ENCODE peak calls at places on chromosome 1, in seven cellular contexts. C, M, U, D, L, Z and G are unnamed samples.

GRCh38 chr1:236142358-236143103 is at the start of gene GPR137B:
- DNase-seq in C (peak), M (peak), U (peak), D (peak), L (peak), Z (peak), G (no peak)

GRCh38 chr1:201139756-201140155 is 12.8 kb upstream of the ASCL5 start:
- DNase-seq in C (no peak), M (no peak), U (no peak), D (no peak), L (no peak), Z (no peak), G (no peak)

GRCh38 chr1:211345719-211346118 is 19.1 kb downstream of the TRAF5 start:
- DNase-seq in C (no peak), M (peak), U (peak), D (no peak), L (no peak), Z (no peak), G (no peak)

GRCh38 chr1:193533883-193534282 is 347.5 kb upstream of the B3GALT2 start:
- DNase-seq in C (no peak), M (no peak), U (no peak), D (no peak), L (no peak), Z (no peak), G (no peak)

GRCh38 chr1:211259596-211260126 is 495 bp downstream of the RCOR3 start:
- DNase-seq in C (peak), M (peak), U (peak), D (peak), L (no peak), Z (peak), G (peak)

GRCh38 chr1:76501136-76501535 is 366.1 kb upstream of the ST6GALNAC5 start:
- DNase-seq in C (no peak), M (no peak), U (peak), D (no peak), L (no peak), Z (no peak), G (no peak)

GRCh38 chr1:71311396-71311795 is 230.6 kb upstream of the ZRANB2 start:
- DNase-seq in C (no peak), M (no peak), U (no peak), D (no peak), L (no peak), Z (no peak), G (no peak)

GRCh38 chr1:2406451-2407041 is 5.8 kb downstream of the PEX10 start:
- DNase-seq in C (no peak), M (no peak), U (no peak), D (no peak), L (no peak), Z (no peak), G (no peak)

GRCh38 chr1:98055457-98055856 is 134.6 kb upstream of the DPYD start:
- DNase-seq in C (no peak), M (no peak), U (no peak), D (no peak), L (no peak), Z (no peak), G (no peak)

DNA sequence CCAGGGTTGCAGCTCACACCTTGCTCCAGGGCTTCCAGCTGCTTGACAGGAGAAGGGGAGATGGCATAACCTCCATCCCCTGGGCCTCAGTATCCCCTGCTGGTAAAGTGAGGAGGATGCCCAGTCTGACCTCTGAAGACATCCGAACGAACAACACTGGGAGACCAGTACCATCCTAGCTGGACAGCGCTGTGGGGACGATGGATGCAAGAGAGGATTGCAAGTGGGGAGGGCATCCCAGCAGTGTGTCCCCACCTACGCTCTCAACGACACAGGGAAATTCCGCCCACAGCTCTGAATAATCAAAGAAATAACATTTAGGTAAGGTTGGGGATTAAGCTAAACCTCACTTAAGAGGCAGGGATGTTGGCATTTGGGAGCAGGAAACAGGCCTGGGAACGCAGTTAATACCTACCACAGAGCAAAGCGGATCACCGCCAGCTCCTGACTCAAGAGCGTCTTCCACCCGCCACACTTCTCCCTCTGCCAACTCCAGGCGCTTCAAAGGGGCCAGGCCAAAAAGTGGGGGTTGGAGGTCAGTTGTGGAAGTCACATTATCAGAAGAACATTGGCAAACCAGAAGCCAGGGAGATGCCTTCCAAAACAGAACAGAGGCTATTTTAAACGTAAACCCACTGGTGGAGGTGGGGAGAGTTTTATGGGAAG is 47.6 kb downstream of the SSBP3 start:
- DNase-seq in C (no peak), M (no peak), U (no peak), D (no peak), L (no peak), Z (no peak), G (no peak)
- TF ChIP-seq CTCF in C (no peak), M (no peak), U (no peak), D (no peak), L (no peak), Z (no peak), G (no peak)

DNA sequence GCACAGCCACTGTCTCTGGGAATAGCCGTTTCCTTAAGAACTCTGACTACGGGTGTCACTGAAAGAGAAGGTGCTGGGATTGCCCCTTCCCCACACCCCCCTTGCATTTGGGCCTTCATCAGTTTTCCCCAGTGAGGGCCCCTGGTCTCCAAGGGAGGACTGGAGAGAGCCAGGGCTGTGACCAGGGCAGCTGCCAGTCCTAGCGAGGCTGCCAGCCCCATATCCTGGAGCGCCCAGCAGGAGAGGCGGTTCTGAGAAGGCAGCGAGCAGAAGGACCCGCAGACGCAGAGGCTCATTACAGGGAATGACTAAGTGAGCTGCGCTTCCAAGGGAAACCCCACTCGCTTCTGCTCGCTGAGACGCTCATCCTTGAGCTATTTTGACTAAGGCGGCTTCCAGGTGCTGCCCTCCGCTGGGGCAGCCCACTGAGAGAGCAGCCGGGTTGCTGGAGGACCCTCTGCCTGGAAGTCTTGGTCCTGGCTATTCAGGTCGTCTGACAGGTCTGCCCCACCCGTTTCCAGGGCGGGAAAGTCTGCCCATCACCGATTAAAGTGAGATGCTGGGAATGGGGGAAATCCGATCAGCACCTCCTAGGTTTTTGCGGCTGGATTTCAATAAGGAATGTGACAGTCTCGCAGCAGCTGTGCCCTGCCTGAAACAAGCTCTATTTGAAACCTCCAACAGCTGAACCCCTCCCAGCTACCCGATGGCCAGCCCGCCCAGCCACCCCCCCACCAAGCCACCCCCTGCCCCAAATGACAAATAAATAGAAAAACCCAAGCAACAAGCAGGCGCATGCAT is 2.9 kb downstream of the KCNN3 start:
- DNase-seq in C (peak), M (peak), U (peak), D (peak), L (peak), Z (no peak), G (no peak)
- H3K4me3 ChIP-seq in C (no peak), M (peak), U (no peak), D (no peak), L (no peak), Z (no peak), G (no peak)

GRCh38 chr1:230761443-230762167 is 14.4 kb downstream of the CAPN9 start:
- DNase-seq in C (no peak), M (no peak), U (no peak), D (no peak), L (no peak), Z (no peak), G (no peak)

GRCh38 chr1:230763927-230764591 is 16.9 kb downstream of the CAPN9 start:
- DNase-seq in C (no peak), M (no peak), U (no peak), D (no peak), L (no peak), Z (no peak), G (no peak)

GRCh38 chr1:230757856-230758704 is 10.9 kb downstream of the CAPN9 start:
- DNase-seq in C (no peak), M (no peak), U (no peak), D (no peak), L (no peak), Z (no peak), G (no peak)

GRCh38 chr1:230758705-230759354 is 11.6 kb downstream of the CAPN9 start:
- DNase-seq in C (peak), M (no peak), U (no peak), D (no peak), L (no peak), Z (no peak), G (peak)

DNA sequence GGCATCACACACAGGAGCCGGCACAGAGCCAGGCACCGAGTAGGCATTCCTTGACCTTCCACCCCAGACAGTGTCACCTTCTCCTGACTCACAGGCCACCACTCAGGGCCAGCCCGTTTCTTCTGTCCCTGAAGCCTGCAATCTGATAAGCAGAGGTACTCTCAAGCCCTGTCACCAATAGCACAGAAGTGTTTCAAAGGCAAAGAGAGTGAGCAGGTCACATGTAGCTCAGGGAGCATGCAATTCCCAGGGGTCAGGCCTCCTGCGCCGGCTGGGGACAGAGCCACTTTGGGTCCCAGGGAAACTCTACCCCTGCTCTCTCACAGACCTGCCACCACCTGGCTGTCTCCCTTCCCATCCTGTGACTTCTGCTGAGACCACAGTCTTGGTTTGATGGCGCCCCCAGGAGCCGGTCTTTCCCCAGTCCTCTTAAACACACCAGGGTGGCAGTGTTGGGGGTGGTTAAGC is 13.2 kb downstream of the CAPN9 start:
- DNase-seq in C (no peak), M (no peak), U (no peak), D (no peak), L (no peak), Z (no peak), G (no peak)
- TF ChIP-seq CTCF in C (no peak), M (no peak), U (no peak), D (no peak), L (no peak), Z (no peak), G (no peak)

DNA sequence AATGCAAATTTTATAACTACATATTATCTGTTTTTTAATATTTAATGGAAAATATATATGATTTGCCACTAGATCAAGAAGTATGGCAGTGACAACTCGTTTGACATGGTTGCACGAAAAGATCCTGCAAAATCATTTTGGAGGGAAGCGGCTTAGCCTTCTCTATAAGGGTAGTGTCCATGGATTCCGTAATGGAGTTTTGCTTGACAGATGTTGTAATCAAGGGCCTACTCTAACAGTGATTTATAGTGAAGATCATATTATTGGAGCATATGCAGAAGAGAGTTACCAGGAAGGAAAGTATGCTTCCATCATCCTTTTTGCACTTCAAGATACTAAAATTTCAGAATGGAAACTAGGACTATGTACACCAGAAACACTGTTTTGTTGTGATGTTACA is 483 bp downstream of the IFI44 start:
- DNase-seq in C (no peak), M (peak), U (peak), D (no peak), L (no peak), Z (no peak), G (no peak)
- H3K4me3 ChIP-seq in C (peak), M (peak), U (peak), D (peak), L (peak), Z (no peak), G (peak)